ENCODE peak calls at places on chromosomes 4 and X, in four cellular contexts. One of them, this sample, is unnamed.

GRCh38 chr4:24417206-24417605 is 167.1 kb downstream of the DHX15 start:
- DNase-seq in trophoblast cell: no peak
- DNase-seq in mesenchymal stem cell: no peak
- DNase-seq in IMR-90: no peak
- DNase-seq in this sample: no peak

GRCh38 chrX:123962006-123962485 is 540 bp downstream of the STAG2 start:
- DNase-seq in mesenchymal stem cell: no peak
- DNase-seq in trophoblast cell: peak
- DNase-seq in IMR-90: no peak
- DNase-seq in this sample: no peak

GRCh38 chr4:133581971-133582619 is 433.0 kb downstream of the PCDH10 start:
- DNase-seq in trophoblast cell: no peak
- DNase-seq in IMR-90: no peak
- DNase-seq in mesenchymal stem cell: peak
- DNase-seq in this sample: no peak

GRCh38 chr4:119191505-119191904 is 21.0 kb upstream of the USP53 start:
- DNase-seq in IMR-90: no peak
- DNase-seq in mesenchymal stem cell: no peak
- DNase-seq in trophoblast cell: no peak
- DNase-seq in this sample: no peak

GRCh38 chr4:173264245-173264959 is 69.8 kb downstream of the HMGB2 start:
- DNase-seq in mesenchymal stem cell: peak
- DNase-seq in trophoblast cell: no peak
- DNase-seq in IMR-90: peak
- DNase-seq in this sample: no peak

GRCh38 chrX:75155454-75155829 is 641 bp downstream of the ABCB7 start:
- DNase-seq in trophoblast cell: no peak
- DNase-seq in IMR-90: peak
- DNase-seq in mesenchymal stem cell: peak
- DNase-seq in this sample: no peak

GRCh38 chrX:107571296-107571998 is 56.9 kb upstream of the PRPS1 start:
- DNase-seq in mesenchymal stem cell: peak
- DNase-seq in IMR-90: peak
- DNase-seq in trophoblast cell: peak
- DNase-seq in this sample: no peak

GRCh38 chrX:19543951-19544359 is 28.6 kb upstream of the MAP3K15 start:
- DNase-seq in mesenchymal stem cell: no peak
- DNase-seq in trophoblast cell: no peak
- DNase-seq in IMR-90: no peak
- DNase-seq in this sample: no peak

GRCh38 chr4:187663076-187663475 is 332.5 kb upstream of the ZFP42 start:
- DNase-seq in mesenchymal stem cell: peak
- DNase-seq in IMR-90: peak
- DNase-seq in trophoblast cell: no peak
- DNase-seq in this sample: no peak

GRCh38 chrX:19005909-19006308 is 22.0 kb upstream of the PHKA2 start:
- DNase-seq in trophoblast cell: no peak
- DNase-seq in mesenchymal stem cell: no peak
- DNase-seq in IMR-90: no peak
- DNase-seq in this sample: no peak

GRCh38 chr4:10354225-10354624 is 103.0 kb downstream of the ZNF518B start:
- DNase-seq in trophoblast cell: no peak
- DNase-seq in IMR-90: no peak
- DNase-seq in mesenchymal stem cell: no peak
- DNase-seq in this sample: no peak

GRCh38 chr4:17059192-17059634 is 160.8 kb upstream of the LDB2 start:
- DNase-seq in mesenchymal stem cell: no peak
- DNase-seq in IMR-90: peak
- DNase-seq in trophoblast cell: no peak
- DNase-seq in this sample: no peak

GRCh38 chrX:133880032-133880443 is 105.4 kb downstream of the GPC3 start:
- DNase-seq in IMR-90: no peak
- DNase-seq in trophoblast cell: no peak
- DNase-seq in mesenchymal stem cell: no peak
- DNase-seq in this sample: no peak

GRCh38 chr4:179615704-179616103 is 2173.5 kb upstream of the AGA start:
- DNase-seq in IMR-90: no peak
- DNase-seq in mesenchymal stem cell: no peak
- DNase-seq in trophoblast cell: no peak
- DNase-seq in this sample: no peak

GRCh38 chrX:24149346-24150050 is at the start of gene ZFX:
- DNase-seq in mesenchymal stem cell: peak
- DNase-seq in IMR-90: peak
- DNase-seq in trophoblast cell: peak
- DNase-seq in this sample: peak

GRCh38 chr4:16065066-16065465 is 18.8 kb downstream of the PROM1 start:
- DNase-seq in mesenchymal stem cell: no peak
- DNase-seq in IMR-90: no peak
- DNase-seq in trophoblast cell: peak
- DNase-seq in this sample: no peak

GRCh38 chrX:153672531-153673397 is 849 bp downstream of the PNCK start:
- DNase-seq in IMR-90: no peak
- DNase-seq in trophoblast cell: no peak
- DNase-seq in mesenchymal stem cell: no peak
- DNase-seq in this sample: no peak

DNA sequence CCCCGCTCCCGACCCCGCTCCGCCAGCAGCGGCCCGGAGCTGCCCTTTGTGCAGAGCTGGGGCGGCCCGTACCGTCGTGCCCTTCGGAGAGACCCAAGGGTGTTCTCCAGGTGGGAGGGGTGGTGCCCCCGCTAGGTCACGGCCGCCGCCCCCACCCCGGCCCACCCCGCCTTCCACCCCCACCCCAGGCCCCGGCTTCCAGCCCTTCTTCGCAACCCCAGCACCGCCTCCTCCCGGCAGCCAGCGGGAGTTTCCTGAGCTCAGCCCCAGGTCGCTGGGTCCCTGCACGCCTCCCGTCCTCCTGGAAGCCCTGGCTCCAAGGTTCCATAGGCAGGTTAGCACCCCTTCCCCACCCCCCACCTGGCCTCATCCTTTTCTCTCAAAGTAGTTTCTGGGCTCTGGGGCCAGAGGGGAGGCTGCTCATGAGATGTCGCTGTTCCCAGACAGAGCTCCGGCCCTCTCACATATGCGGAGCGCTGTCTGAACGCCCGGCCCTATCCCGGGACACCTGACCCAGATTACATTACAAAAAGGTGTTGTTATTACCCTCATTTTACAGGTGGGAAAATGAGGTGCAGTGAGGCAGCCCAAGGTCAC is 25.2 kb upstream of the FGFR3 start:
- DNase-seq in trophoblast cell: no peak
- DNase-seq in mesenchymal stem cell: peak
- DNase-seq in IMR-90: peak
- DNase-seq in this sample: peak
- H3K4ac ChIP-seq in trophoblast cell: no peak
- H3K4ac ChIP-seq in mesenchymal stem cell: no peak
- H3K4ac ChIP-seq in IMR-90: no peak
- H3K4ac ChIP-seq in this sample: no peak

DNA sequence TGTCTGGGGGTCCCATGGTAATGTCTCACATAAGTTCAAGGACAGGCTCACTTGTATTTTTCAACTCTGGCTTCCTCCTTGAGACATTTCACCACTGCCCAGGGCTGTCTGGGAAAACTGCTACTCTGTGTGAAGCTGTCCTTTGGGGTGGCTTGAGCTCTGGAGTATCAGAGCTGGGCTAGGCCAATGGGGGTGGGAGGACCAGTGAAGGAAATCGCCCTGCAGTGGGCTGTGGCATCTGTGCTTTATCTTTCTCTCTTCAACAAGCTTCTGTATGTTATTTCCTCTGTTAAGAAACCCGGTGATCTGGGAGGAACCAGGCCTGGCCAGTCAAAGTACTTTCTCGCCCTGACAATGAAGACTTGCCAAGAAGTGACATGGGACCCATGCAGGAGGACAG is 87.4 kb downstream of the SMIM20 start:
- DNase-seq in IMR-90: no peak
- DNase-seq in trophoblast cell: no peak
- DNase-seq in mesenchymal stem cell: no peak
- DNase-seq in this sample: no peak
- H2AK5ac ChIP-seq in IMR-90: no peak
- H2AK5ac ChIP-seq in trophoblast cell: no peak
- H2AK5ac ChIP-seq in mesenchymal stem cell: no peak
- H2AK5ac ChIP-seq in this sample: no peak

DNA sequence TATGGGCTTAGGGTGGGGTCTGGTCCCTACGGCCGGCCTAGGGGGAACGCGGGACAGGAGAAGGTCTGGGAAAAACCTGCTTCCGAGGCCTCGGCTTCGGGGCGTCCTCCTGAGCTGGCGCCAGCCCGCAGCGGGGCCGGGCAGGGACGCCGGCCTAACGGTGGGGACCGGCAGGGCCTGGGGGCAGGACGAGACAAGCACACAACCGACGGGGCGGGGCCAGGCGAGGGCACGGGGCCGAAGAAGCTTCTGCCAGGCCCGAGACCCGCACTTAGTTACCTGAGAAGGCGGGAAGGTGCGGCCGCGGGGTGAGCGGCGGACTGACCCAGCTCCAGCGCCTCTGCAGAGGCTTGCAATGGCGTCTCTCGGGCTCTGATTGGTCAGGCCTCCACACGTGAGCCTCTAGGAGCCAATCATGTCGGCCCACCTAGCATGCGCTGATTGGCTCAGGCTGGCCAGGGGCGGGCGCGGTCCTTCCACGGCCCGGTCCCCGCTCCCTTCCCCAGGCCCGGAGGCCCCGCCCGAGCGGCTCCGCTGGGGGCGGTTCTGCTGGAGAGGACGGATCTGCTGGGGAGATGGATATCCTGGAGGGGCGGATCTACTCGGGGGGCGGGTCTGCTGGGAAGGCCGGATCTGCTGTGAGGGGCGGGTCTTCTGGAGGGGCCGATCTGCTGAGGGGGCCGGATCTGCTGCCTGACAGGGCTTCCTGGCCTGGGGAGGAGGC is 44.3 kb downstream of the CPLX1 start:
- DNase-seq in mesenchymal stem cell: peak
- DNase-seq in trophoblast cell: peak
- DNase-seq in IMR-90: peak
- DNase-seq in this sample: peak
- H3K4ac ChIP-seq in mesenchymal stem cell: peak
- H3K4ac ChIP-seq in trophoblast cell: peak
- H3K4ac ChIP-seq in IMR-90: peak
- H3K4ac ChIP-seq in this sample: peak

GRCh38 chr4:88736264-88736663 is 38.6 kb upstream of the NAP1L5 start:
- DNase-seq in trophoblast cell: no peak
- DNase-seq in IMR-90: no peak
- DNase-seq in mesenchymal stem cell: no peak
- DNase-seq in this sample: no peak

GRCh38 chr4:88738146-88738545 is 40.5 kb upstream of the NAP1L5 start:
- DNase-seq in IMR-90: no peak
- DNase-seq in mesenchymal stem cell: no peak
- DNase-seq in trophoblast cell: no peak
- DNase-seq in this sample: no peak

GRCh38 chr4:88738714-88739366 is 41.2 kb upstream of the NAP1L5 start:
- DNase-seq in IMR-90: peak
- DNase-seq in mesenchymal stem cell: no peak
- DNase-seq in trophoblast cell: peak
- DNase-seq in this sample: peak

GRCh38 chr4:88735554-88735953 is 37.9 kb upstream of the NAP1L5 start:
- DNase-seq in mesenchymal stem cell: no peak
- DNase-seq in IMR-90: peak
- DNase-seq in trophoblast cell: no peak
- DNase-seq in this sample: no peak

DNA sequence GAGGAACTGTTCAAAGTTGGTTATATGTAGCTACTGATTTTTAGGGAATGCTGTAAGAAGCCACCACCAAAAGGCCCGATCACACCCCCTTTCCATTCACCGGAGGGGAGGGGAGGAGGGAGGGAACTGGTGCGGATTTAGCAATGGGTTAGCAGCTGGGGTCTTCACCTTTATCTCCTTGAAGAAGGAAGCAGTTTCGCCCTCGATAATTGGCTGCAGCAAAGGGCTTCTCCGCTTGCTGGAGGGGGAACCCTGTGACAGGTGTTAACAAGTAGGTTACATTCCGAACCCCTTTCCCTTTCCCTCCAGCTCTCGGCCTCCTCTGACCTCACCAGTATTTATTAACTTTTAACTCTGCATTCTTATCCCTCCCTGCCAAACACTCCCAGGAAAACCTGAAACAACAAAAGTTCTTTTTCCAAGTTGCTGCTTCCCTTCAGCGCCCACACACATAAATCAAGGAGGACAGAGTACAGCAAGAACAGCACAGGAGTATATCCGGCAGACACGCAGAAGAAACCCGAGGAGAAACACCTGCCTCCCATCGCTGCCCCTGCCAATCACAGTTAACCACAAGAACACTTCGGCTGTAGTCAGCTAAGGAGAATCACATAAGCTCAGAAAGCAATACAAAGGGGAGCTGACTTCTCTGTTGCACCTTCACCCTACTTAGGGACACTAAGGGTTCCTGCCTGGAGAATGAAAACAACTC is 39.8 kb upstream of the NAP1L5 start:
- DNase-seq in IMR-90: peak
- DNase-seq in trophoblast cell: no peak
- DNase-seq in mesenchymal stem cell: peak
- DNase-seq in this sample: no peak
- H2AK5ac ChIP-seq in IMR-90: no peak
- H2AK5ac ChIP-seq in trophoblast cell: no peak
- H2AK5ac ChIP-seq in mesenchymal stem cell: no peak
- H2AK5ac ChIP-seq in this sample: no peak

GRCh38 chr4:124948976-124949597 is 236.6 kb upstream of the ANKRD50 start:
- DNase-seq in trophoblast cell: no peak
- DNase-seq in mesenchymal stem cell: no peak
- DNase-seq in IMR-90: peak
- DNase-seq in this sample: no peak
- H3K4ac ChIP-seq in trophoblast cell: no peak
- H3K4ac ChIP-seq in mesenchymal stem cell: no peak
- H3K4ac ChIP-seq in IMR-90: peak
- H3K4ac ChIP-seq in this sample: no peak

GRCh38 chr4:6451309-6451708 is 21.1 kb downstream of the PPP2R2C start:
- DNase-seq in mesenchymal stem cell: no peak
- DNase-seq in IMR-90: no peak
- DNase-seq in trophoblast cell: no peak
- DNase-seq in this sample: no peak
- H2AK5ac ChIP-seq in mesenchymal stem cell: no peak
- H2AK5ac ChIP-seq in IMR-90: no peak
- H2AK5ac ChIP-seq in trophoblast cell: no peak
- H2AK5ac ChIP-seq in this sample: no peak